ENCODE peak calls at places on chromosome 10, in six cellular contexts. W, F, R, Z, Q and X are unnamed samples.

GRCh38 chr10:56255298-56255697 is 105.8 kb downstream of the ZWINT start:
- DNase-seq in Z (no peak), W (no peak), Q (no peak), F (no peak), R (no peak), X (peak)

GRCh38 chr10:119483839-119484238 is 58.7 kb downstream of the RGS10 start:
- DNase-seq in Z (no peak), F (no peak), W (no peak), Q (no peak), R (no peak), X (no peak)

GRCh38 chr10:101451589-101452190 is 97.7 kb downstream of the BTRC start:
- DNase-seq in Q (no peak), W (no peak), F (no peak), Z (no peak), R (no peak), X (no peak)

GRCh38 chr10:124043310-124044142 is 49.9 kb downstream of the CHST15 start:
- DNase-seq in F (no peak), W (no peak), Q (no peak), Z (no peak), R (no peak), X (peak)

GRCh38 chr10:44195120-44196007 is 189.5 kb downstream of the CXCL12 start:
- DNase-seq in Q (no peak), W (no peak), R (peak), F (no peak), Z (no peak), X (no peak)

GRCh38 chr10:101319241-101319915 is 34.6 kb upstream of the BTRC start:
- DNase-seq in Q (no peak), W (no peak), R (no peak), Z (no peak), F (peak), X (no peak)

GRCh38 chr10:79234391-79235318 is 112.6 kb upstream of the PPIF start:
- DNase-seq in Q (no peak), R (peak), F (no peak), Z (no peak), W (no peak), X (no peak)

GRCh38 chr10:15237351-15237750 is 68.9 kb upstream of the NMT2 start:
- DNase-seq in Z (no peak), W (no peak), R (peak), F (no peak), Q (peak), X (no peak)

GRCh38 chr10:33657154-33657900 is 322.9 kb upstream of the NRP1 start:
- DNase-seq in Q (no peak), F (no peak), Z (no peak), W (no peak), R (peak), X (no peak)